ENCODE peak calls at places on chromosomes 3 and 15, in four cellular contexts. J is right atrium auricular region, O is ovary, S is tibial artery. U is an unnamed sample.

GRCh38 chr3:174197416-174197815 is 661.7 kb upstream of the NAALADL2 start:
- DNase-seq in S (no peak), O (no peak), J (no peak), U (no peak)

GRCh38 chr3:151589311-151589710 is 128.4 kb upstream of the IGSF10 start:
- DNase-seq in J (no peak), S (no peak), O (no peak), U (no peak)

GRCh38 chr3:70064194-70064787 is 64.8 kb downstream of the SAMMSON start:
- DNase-seq in J (no peak), O (peak; percentile 19), S (no peak), U (no peak)

GRCh38 chr3:8760506-8760905 is 8.9 kb downstream of the OXTR start:
- DNase-seq in O (no peak), J (no peak), S (no peak), U (no peak)

GRCh38 chr3:32381922-32382321 is 9.7 kb upstream of the CMTM7 start:
- DNase-seq in O (no peak), S (no peak), J (no peak), U (no peak)

GRCh38 chr3:72175305-72175858 is 390.4 kb upstream of the PROK2 start:
- DNase-seq in O (no peak), S (no peak), J (no peak), U (no peak)

GRCh38 chr15:39077998-39078397 is 502.9 kb upstream of the THBS1 start:
- DNase-seq in S (no peak), O (no peak), J (no peak), U (no peak)

GRCh38 chr3:30206051-30206450 is 400.4 kb upstream of the TGFBR2 start:
- DNase-seq in O (no peak), S (no peak), J (no peak), U (no peak)

GRCh38 chr3:100882571-100882981 is 110.6 kb downstream of the ABI3BP start:
- DNase-seq in J (no peak), S (no peak), O (no peak), U (no peak)

DNA sequence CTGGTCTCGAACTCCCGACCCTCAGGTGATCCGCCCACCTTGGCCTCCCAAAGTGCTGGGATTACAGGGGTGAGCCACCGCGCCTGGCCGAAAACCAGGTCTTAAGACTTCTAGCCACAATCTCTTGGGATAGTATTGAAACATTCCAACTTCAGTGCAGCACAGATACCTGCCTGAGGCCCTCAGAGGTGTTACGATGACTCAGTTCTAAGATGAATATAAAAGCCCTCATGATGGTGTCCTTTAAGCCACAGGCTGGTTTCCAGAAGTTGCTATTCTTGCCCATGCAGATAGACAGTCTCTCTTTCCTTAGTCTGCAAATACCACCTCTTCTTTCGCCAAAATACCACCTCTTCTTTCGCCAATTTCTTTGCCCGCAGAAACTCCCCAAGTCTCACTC is 69.0 kb downstream of the RARB start:
- DNase-seq in O (no peak), J (no peak), S (no peak), U (no peak)
- H3K9me3 ChIP-seq in O (no peaks in the 10 kb centered on the region), J (peaks cover 38% of the 10 kb centered on the region), S (peaks cover 12% of the 10 kb centered on the region), U (peaks cover 2% of the 10 kb centered on the region)

DNA sequence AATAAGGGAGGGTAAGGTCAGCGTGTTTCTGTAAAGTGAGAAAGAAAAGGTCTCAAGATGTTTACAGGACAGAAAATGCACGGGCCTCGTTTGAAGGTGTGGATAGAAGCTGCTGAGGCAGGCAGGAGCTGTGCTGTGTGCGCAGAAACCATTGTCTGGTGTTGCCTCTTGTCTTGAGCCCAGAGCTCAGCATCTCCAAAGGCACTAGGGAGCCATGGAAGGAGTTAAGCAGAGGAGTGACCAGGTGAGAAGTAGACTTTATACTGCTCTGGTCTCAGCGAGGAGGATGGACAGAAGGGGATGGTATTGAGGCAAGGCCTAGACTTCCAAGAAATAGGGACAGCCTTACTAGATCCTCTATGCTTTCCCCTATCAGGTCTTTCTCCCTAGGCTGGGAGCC is 13.0 kb downstream of the CAND2 start:
- DNase-seq in J (no peak), S (no peak), O (no peak), U (no peak)
- H3K4me3 ChIP-seq in J (no peak overlapping the region), S (peak overlapping the region; percentile 54), O (peak overlapping the region; percentile 38), U (no peak overlapping the region)

GRCh38 chr3:147393261-147393964 is 12.9 kb downstream of the ZIC4 start:
- DNase-seq in O (no peak), S (no peak), J (no peak), U (no peak)
- H3K27me3 ChIP-seq in O (no peaks in the 10 kb centered on the region), S (no peaks in the 10 kb centered on the region), J (peaks cover 86% of the 10 kb centered on the region), U (peaks cover 4% of the 10 kb centered on the region)

DNA sequence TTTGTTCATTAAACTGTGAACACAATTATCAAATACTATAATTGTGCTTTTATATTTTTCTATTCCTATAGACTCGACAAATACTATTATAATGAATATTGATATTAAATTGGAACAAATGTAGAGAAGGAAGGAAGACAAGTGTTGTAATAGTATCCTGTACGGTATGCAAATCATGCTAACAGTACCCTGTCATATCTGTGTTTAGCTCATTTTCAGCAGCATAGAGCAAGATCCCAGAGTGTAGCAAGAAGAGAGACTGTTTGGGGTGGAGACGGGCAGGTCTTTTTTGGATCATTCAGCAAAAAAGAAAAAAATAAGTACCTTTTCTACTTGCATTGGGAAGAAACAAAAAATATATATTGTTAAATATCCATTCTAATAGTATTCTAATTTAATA is 224.1 kb downstream of the TPRG1 start:
- DNase-seq in O (no peak), S (no peak), J (no peak), U (no peak)
- H3K9me3 ChIP-seq in O (no peaks in the 10 kb centered on the region), S (no peaks in the 10 kb centered on the region), J (no peaks in the 10 kb centered on the region), U (no peaks in the 10 kb centered on the region)

GRCh38 chr3:46974421-46975227 is 1.9 kb downstream of the CCDC12 start:
- DNase-seq in O (no peak), S (no peak), J (no peak), U (no peak)
- H3K4me3 ChIP-seq in O (no peak overlapping the region), S (no peak overlapping the region), J (no peak overlapping the region), U (no peak overlapping the region)

GRCh38 chr3:14824646-14825045 is 5.9 kb downstream of the FGD5 start:
- DNase-seq in S (no peak), J (no peak), O (no peak), U (no peak)

GRCh38 chr3:14826069-14826468 is 7.3 kb downstream of the FGD5 start:
- DNase-seq in S (no peak), O (no peak), J (no peak), U (no peak)

GRCh38 chr3:14822134-14822533 is 3.4 kb downstream of the FGD5 start:
- DNase-seq in S (no peak), J (no peak), O (no peak), U (no peak)

GRCh38 chr3:14822875-14823807 is 4.4 kb downstream of the FGD5 start:
- DNase-seq in J (no peak), S (no peak), O (no peak), U (no peak)

GRCh38 chr3:14823910-14824629 is 5.3 kb downstream of the FGD5 start:
- DNase-seq in S (no peak), O (no peak), J (no peak), U (no peak)
- H3K27me3 ChIP-seq in S (no peaks in the 10 kb centered on the region), O (no peaks in the 10 kb centered on the region), J (no peaks in the 10 kb centered on the region), U (no peaks in the 10 kb centered on the region)